ENCODE peak calls at places on chromosome 7, in four cellular contexts. T is iPS DF 19.7; P is activated CD8-positive, alpha-beta memory T cell treated with anti-CD3 and anti-CD28 coated beads for 1 hour; A is right cardiac atrium. H is an unnamed sample.

GRCh38 chr7:92778972-92779371 is 57.4 kb downstream of the CDK6 start:
- DNase-seq in T (no peak), P (no peak), A (no peak), H (peak)

GRCh38 chr7:150874401-150875198 is 22.3 kb downstream of the AOC1 start:
- DNase-seq in T (no peak), P (no peak), A (no peak), H (no peak)

GRCh38 chr7:22671177-22671879 is 55.7 kb upstream of the IL6 start:
- DNase-seq in T (no peak), P (no peak), A (no peak), H (no peak)

GRCh38 chr7:36057375-36057774 is 95.7 kb upstream of the EEPD1 start:
- DNase-seq in T (no peak), P (no peak), A (no peak), H (no peak)

GRCh38 chr7:108094933-108095710 is 35.0 kb downstream of the LAMB4 start:
- DNase-seq in T (no peak), P (no peak), A (no peak), H (peak)

GRCh38 chr7:94509264-94509878 is at the start of gene CASD1:
- DNase-seq in T (no peak), P (peak), A (peak), H (peak)

GRCh38 chr7:102897856-102898531 is 14.8 kb upstream of the LRRC17 start:
- DNase-seq in T (no peak), P (no peak), A (peak), H (no peak)

GRCh38 chr7:2558620-2559282 is at the start of gene IQCE:
- DNase-seq in T (peak), P (peak), A (peak), H (peak)

GRCh38 chr7:70704921-70705346 is 427.0 kb upstream of the GALNT17 start:
- DNase-seq in T (no peak), P (no peak), A (no peak), H (no peak)

GRCh38 chr7:41047789-41048191 is 655.1 kb downstream of the INHBA start:
- DNase-seq in T (no peak), P (no peak), A (no peak), H (peak)

GRCh38 chr7:84490661-84491060 is 296.1 kb upstream of the SEMA3A start:
- DNase-seq in T (no peak), P (no peak), A (no peak), H (no peak)

GRCh38 chr7:51613911-51614344 is 297.3 kb upstream of the COBL start:
- DNase-seq in T (no peak), P (no peak), A (peak), H (no peak)

GRCh38 chr7:2873686-2874551 is 29.8 kb upstream of the GNA12 start:
- DNase-seq in T (peak), P (no peak), A (no peak), H (no peak)

GRCh38 chr7:120819861-120820260 is 38.1 kb downstream of the TSPAN12 start:
- DNase-seq in T (no peak), P (no peak), A (no peak), H (no peak)

GRCh38 chr7:40763319-40764287 is 628.8 kb downstream of the SUGCT start:
- DNase-seq in T (no peak), P (no peak), A (no peak), H (no peak)

GRCh38 chr7:76037310-76037709 is 10.5 kb downstream of the STYXL1 start:
- DNase-seq in T (no peak), P (no peak), A (no peak), H (peak)

GRCh38 chr7:8217200-8218068 is 44.5 kb downstream of the ICA1 start:
- DNase-seq in T (no peak), P (no peak), A (no peak), H (no peak)

GRCh38 chr7:25389489-25390106 is 161.3 kb upstream of the NPVF start:
- DNase-seq in T (no peak), P (no peak), A (peak), H (no peak)

H was measured in left cardiac atrium.